ENCODE peak calls at places on chromosome 22, in five cellular contexts. One of them, this sample, is unnamed.

GRCh38 chr22:48633996-48634836 is 1193.5 kb downstream of the BRD1 start:
- DNase-seq in H1: no peak
- DNase-seq in lung: no peak
- DNase-seq in mesendoderm: no peak
- DNase-seq in H9: no peak
- DNase-seq in this sample: no peak

GRCh38 chr22:49044091-49044490 is 783.6 kb downstream of the BRD1 start:
- DNase-seq in H1: no peak
- DNase-seq in lung: no peak
- DNase-seq in mesendoderm: no peak
- DNase-seq in H9: no peak
- DNase-seq in this sample: peak; percentile 41

GRCh38 chr22:30426395-30427353 is 1.1 kb downstream of the MTFP1 start:
- DNase-seq in H1: peak; percentile 91
- DNase-seq in lung: peak; percentile 91
- DNase-seq in mesendoderm: peak; percentile 93
- DNase-seq in H9: peak; percentile 91
- DNase-seq in this sample: peak; percentile 83

GRCh38 chr22:46632646-46633249 is 12.6 kb downstream of the GRAMD4 start:
- DNase-seq in H1: no peak
- DNase-seq in lung: no peak
- DNase-seq in mesendoderm: no peak
- DNase-seq in H9: no peak
- DNase-seq in this sample: no peak

GRCh38 chr22:30310881-30311771 is 15.6 kb downstream of the TBC1D10A start:
- DNase-seq in H1: no peak
- DNase-seq in lung: peak; percentile 73
- DNase-seq in mesendoderm: no peak
- DNase-seq in H9: no peak
- DNase-seq in this sample: peak; percentile 78

GRCh38 chr22:48905206-48905975 is 922.3 kb downstream of the BRD1 start:
- DNase-seq in H1: no peak
- DNase-seq in lung: no peak
- DNase-seq in mesendoderm: no peak
- DNase-seq in H9: no peak
- DNase-seq in this sample: no peak

GRCh38 chr22:18970180-18970947 is 34.3 kb upstream of the PRODH start:
- DNase-seq in H1: peak; percentile 88
- DNase-seq in lung: no peak
- DNase-seq in mesendoderm: peak; percentile 72
- DNase-seq in H9: peak; percentile 64
- DNase-seq in this sample: no peak

GRCh38 chr22:25747245-25747944 is 5.4 kb downstream of the MYO18B start:
- DNase-seq in H1: no peak
- DNase-seq in lung: peak; percentile 38
- DNase-seq in mesendoderm: no peak
- DNase-seq in H9: no peak
- DNase-seq in this sample: no peak

GRCh38 chr22:50531546-50532352 is 1.9 kb upstream of the TYMP start:
- DNase-seq in H1: peak; percentile 77
- DNase-seq in lung: peak; percentile 83
- DNase-seq in mesendoderm: peak; percentile 56
- DNase-seq in H9: peak; percentile 53
- DNase-seq in this sample: peak; percentile 90

GRCh38 chr22:17403906-17404305 is 34.6 kb downstream of the CECR2 start:
- DNase-seq in H1: no peak
- DNase-seq in lung: no peak
- DNase-seq in mesendoderm: no peak
- DNase-seq in H9: no peak
- DNase-seq in this sample: no peak

DNA sequence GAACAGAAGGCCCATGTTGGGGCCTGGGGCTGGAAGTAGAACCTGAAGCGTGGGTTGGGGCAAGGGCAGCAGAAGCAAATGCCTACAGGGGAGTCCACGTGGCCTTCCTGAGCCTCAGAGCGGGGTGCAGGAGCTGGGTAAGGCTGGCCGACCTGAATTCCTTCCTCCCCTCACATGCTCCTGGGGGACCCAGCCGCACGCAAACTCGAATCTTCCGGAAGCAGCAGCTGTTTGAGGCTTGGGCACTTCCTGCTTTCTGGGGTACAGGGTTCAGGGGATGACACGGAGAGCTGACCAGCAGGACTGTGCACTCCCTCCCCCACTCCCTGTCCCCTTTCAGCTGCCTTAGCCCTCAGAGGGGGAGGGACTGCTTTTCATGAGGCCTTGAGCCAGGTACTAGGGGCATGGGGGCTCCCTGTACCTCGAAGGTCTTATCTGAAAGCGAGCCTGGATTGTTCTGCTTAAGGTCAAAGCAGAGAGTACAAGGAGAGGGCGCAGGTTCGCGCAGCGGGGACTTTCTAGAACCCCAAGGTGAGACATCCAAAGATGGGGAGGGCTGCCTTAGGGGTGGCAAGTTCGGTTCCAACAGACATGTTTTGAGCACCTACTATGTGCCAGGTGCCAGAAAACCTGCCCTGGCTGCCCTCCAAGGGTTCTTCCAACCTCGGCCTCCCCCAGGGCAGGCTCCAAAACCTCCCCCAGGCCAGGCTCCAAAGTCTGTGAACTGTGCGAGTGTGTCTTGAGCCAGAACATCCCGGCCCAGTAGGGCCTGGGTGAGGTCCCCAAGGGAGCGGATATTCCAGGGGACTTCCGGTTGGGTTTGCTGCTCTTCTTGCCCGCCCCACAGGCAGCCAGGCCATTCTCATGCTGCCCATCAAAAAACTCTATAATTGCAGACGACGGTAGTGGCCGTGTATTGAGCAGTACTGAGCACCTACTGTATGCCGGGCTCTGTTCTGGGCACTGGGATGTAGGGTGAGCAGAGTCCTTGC is 1.7 kb downstream of the NCF4 start:
- DNase-seq in H1: no peak
- DNase-seq in lung: peak; percentile 44
- DNase-seq in mesendoderm: no peak
- DNase-seq in H9: no peak
- DNase-seq in this sample: no peak
- H3K4me1 ChIP-seq in H1: no peaks in the 10 kb centered on the region
- H3K4me1 ChIP-seq in lung: no peaks in the 10 kb centered on the region
- H3K4me1 ChIP-seq in mesendoderm: no peaks in the 10 kb centered on the region
- H3K4me1 ChIP-seq in H9: no peaks in the 10 kb centered on the region
- H3K4me1 ChIP-seq in this sample: no peaks in the 10 kb centered on the region

GRCh38 chr22:38862375-38863329 is 9.4 kb downstream of the CBX6 start:
- DNase-seq in H1: no peak
- DNase-seq in lung: no peak
- DNase-seq in mesendoderm: no peak
- DNase-seq in H9: peak; percentile 54
- DNase-seq in this sample: no peak
- H3K27ac ChIP-seq in H1: no peak overlapping the region
- H3K27ac ChIP-seq in lung: no peak overlapping the region
- H3K27ac ChIP-seq in mesendoderm: no peak overlapping the region
- H3K27ac ChIP-seq in H9: no peak overlapping the region
- H3K27ac ChIP-seq in this sample: no peak overlapping the region

GRCh38 chr22:20572132-20572802 is 64.9 kb downstream of the MED15 start:
- DNase-seq in H1: no peak
- DNase-seq in lung: no peak
- DNase-seq in mesendoderm: no peak
- DNase-seq in H9: no peak
- DNase-seq in this sample: no peak

GRCh38 chr22:20573176-20573829 is 65.9 kb downstream of the MED15 start:
- DNase-seq in H1: no peak
- DNase-seq in lung: no peak
- DNase-seq in mesendoderm: no peak
- DNase-seq in H9: no peak
- DNase-seq in this sample: no peak

GRCh38 chr22:20575724-20576444 is 68.5 kb downstream of the MED15 start:
- DNase-seq in H1: no peak
- DNase-seq in lung: no peak
- DNase-seq in mesendoderm: no peak
- DNase-seq in H9: no peak
- DNase-seq in this sample: no peak

GRCh38 chr22:20574920-20575353 is 67.5 kb downstream of the MED15 start:
- DNase-seq in H1: no peak
- DNase-seq in lung: no peak
- DNase-seq in mesendoderm: no peak
- DNase-seq in H9: no peak
- DNase-seq in this sample: no peak

GRCh38 chr22:20573830-20574615 is 66.6 kb downstream of the MED15 start:
- DNase-seq in H1: no peak
- DNase-seq in lung: no peak
- DNase-seq in mesendoderm: no peak
- DNase-seq in H9: no peak
- DNase-seq in this sample: no peak
- H3K4me1 ChIP-seq in H1: no peaks in the 10 kb centered on the region
- H3K4me1 ChIP-seq in lung: peaks cover 4% of the 10 kb centered on the region
- H3K4me1 ChIP-seq in mesendoderm: no peaks in the 10 kb centered on the region
- H3K4me1 ChIP-seq in H9: no peaks in the 10 kb centered on the region
- H3K4me1 ChIP-seq in this sample: no peaks in the 10 kb centered on the region

DNA sequence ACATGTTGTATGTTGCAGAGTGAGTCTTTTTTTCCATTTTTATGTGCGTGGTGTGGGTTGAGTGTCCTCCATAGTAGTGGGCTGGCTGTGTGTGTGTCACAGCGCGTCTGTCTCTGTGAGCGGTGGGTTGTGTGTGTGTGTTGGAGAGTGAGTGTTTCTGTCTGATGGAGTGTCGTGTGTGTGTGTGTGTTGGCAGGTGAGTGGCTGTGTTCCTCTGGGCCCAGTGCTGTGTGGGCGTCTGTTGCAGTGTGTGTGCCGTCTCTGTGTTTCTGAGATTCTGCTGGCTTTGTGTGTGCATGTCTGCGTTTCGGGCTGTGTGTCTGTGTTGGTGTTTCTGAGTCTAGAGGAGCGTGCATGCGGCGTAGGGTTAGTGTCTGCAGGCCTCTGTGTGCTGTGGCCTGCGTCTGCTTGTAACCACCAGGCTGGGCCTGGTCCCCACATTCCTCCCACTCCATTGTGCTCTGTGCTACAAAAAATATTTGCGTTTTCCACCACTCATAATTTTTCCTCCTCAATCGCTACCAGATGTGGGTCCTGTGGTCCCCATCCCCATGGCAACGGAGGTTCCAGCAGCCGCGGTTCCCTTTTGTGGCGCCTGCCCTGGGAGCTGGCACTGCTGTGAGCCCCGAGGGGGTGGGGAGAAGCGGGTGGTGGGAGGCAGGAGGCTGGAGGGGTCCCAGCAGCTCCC is 15.2 kb downstream of the SCARF2 start:
- DNase-seq in H1: no peak
- DNase-seq in lung: no peak
- DNase-seq in mesendoderm: no peak
- DNase-seq in H9: no peak
- DNase-seq in this sample: no peak
- H3K27ac ChIP-seq in H1: no peak overlapping the region
- H3K27ac ChIP-seq in lung: no peak overlapping the region
- H3K27ac ChIP-seq in mesendoderm: no peak overlapping the region
- H3K27ac ChIP-seq in H9: no peak overlapping the region
- H3K27ac ChIP-seq in this sample: peak overlapping the region; percentile 63

GRCh38 chr22:23686416-23687024 is 4.3 kb upstream of the RGL4 start:
- DNase-seq in H1: no peak
- DNase-seq in lung: no peak
- DNase-seq in mesendoderm: no peak
- DNase-seq in H9: no peak
- DNase-seq in this sample: peak; percentile 27
- H3K4me1 ChIP-seq in H1: no peaks in the 10 kb centered on the region
- H3K4me1 ChIP-seq in lung: peaks cover 7% of the 10 kb centered on the region
- H3K4me1 ChIP-seq in mesendoderm: no peaks in the 10 kb centered on the region
- H3K4me1 ChIP-seq in H9: no peaks in the 10 kb centered on the region
- H3K4me1 ChIP-seq in this sample: no peaks in the 10 kb centered on the region

GRCh38 chr22:32800158-32800557 is 1.3 kb upstream of the TIMP3 start:
- DNase-seq in H1: no peak
- DNase-seq in lung: no peak
- DNase-seq in mesendoderm: no peak
- DNase-seq in H9: no peak
- DNase-seq in this sample: no peak

GRCh38 chr22:32801436-32802290 is at the start of gene TIMP3:
- DNase-seq in H1: peak; percentile 89
- DNase-seq in lung: peak; percentile 76
- DNase-seq in mesendoderm: peak; percentile 84
- DNase-seq in H9: peak; percentile 86
- DNase-seq in this sample: peak; percentile 82

GRCh38 chr22:32802291-32802826 is 854 bp downstream of the TIMP3 start:
- DNase-seq in H1: no peak
- DNase-seq in lung: no peak
- DNase-seq in mesendoderm: no peak
- DNase-seq in H9: no peak
- DNase-seq in this sample: no peak

GRCh38 chr22:32799516-32799915 is 2.0 kb upstream of the TIMP3 start:
- DNase-seq in H1: no peak
- DNase-seq in lung: no peak
- DNase-seq in mesendoderm: no peak
- DNase-seq in H9: no peak
- DNase-seq in this sample: no peak

DNA sequence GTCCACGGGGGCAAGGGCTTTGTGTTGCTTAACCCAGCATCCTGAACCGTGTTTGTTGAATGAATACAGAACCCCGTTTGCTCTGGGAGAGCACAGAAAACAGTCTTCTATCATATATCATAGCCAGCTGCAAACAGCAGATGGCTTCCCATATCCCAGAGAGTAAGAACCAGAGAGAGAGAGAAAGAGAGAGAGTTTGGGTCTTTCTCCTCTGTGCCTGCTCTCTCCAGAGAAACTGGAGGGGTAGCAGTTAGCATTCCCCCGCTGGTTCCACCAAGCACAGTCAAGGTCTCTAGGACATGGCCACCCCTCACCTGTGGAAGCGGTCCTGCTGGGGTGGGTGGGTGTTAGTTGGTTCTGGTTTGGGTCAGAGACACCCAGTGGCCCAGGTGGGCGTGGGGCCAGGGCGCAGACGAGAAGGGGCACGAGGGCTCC is 487 bp upstream of the TIMP3 start:
- DNase-seq in H1: no peak
- DNase-seq in lung: no peak
- DNase-seq in mesendoderm: no peak
- DNase-seq in H9: peak; percentile 38
- DNase-seq in this sample: no peak
- H3K27ac ChIP-seq in H1: no peak overlapping the region
- H3K27ac ChIP-seq in lung: peak overlapping the region; percentile 92
- H3K27ac ChIP-seq in mesendoderm: no peak overlapping the region
- H3K27ac ChIP-seq in H9: no peak overlapping the region
- H3K27ac ChIP-seq in this sample: peak overlapping the region; percentile 95

GRCh38 chr22:42910221-42910942 is 53.3 kb upstream of the ARFGAP3 start:
- DNase-seq in H1: no peak
- DNase-seq in lung: no peak
- DNase-seq in mesendoderm: no peak
- DNase-seq in H9: no peak
- DNase-seq in this sample: no peak

GRCh38 chr22:42912049-42912448 is 55.0 kb upstream of the ARFGAP3 start:
- DNase-seq in H1: no peak
- DNase-seq in lung: no peak
- DNase-seq in mesendoderm: no peak
- DNase-seq in H9: no peak
- DNase-seq in this sample: no peak

GRCh38 chr22:42907404-42908081 is 50.5 kb upstream of the ARFGAP3 start:
- DNase-seq in H1: no peak
- DNase-seq in lung: no peak
- DNase-seq in mesendoderm: no peak
- DNase-seq in H9: no peak
- DNase-seq in this sample: peak; percentile 41

GRCh38 chr22:42908082-42908746 is 51.1 kb upstream of the ARFGAP3 start:
- DNase-seq in H1: no peak
- DNase-seq in lung: no peak
- DNase-seq in mesendoderm: no peak
- DNase-seq in H9: no peak
- DNase-seq in this sample: no peak

GRCh38 chr22:42909363-42910058 is 52.4 kb upstream of the ARFGAP3 start:
- DNase-seq in H1: no peak
- DNase-seq in lung: no peak
- DNase-seq in mesendoderm: no peak
- DNase-seq in H9: no peak
- DNase-seq in this sample: no peak
- H3K4me1 ChIP-seq in H1: peaks cover 11% of the 10 kb centered on the region
- H3K4me1 ChIP-seq in lung: peaks cover 35% of the 10 kb centered on the region
- H3K4me1 ChIP-seq in mesendoderm: no peaks in the 10 kb centered on the region
- H3K4me1 ChIP-seq in H9: no peaks in the 10 kb centered on the region
- H3K4me1 ChIP-seq in this sample: peaks cover 11% of the 10 kb centered on the region